ENCODE peak calls at places on chromosomes 16 and 17, in five cellular contexts. One of them, this sample, is unnamed.

GRCh38 chr16:61684566-61684965 is 351.7 kb downstream of the CDH8 start:
- DNase-seq in SK-N-SH: no peak
- DNase-seq in HepG2: no peak
- DNase-seq in GM12878: no peak
- DNase-seq in K562: no peak
- DNase-seq in this sample: no peak

GRCh38 chr16:53692146-53692545 is 11.5 kb downstream of the RPGRIP1L start:
- DNase-seq in SK-N-SH: no peak
- DNase-seq in HepG2: no peak
- DNase-seq in GM12878: no peak
- DNase-seq in K562: no peak
- DNase-seq in this sample: no peak

GRCh38 chr17:57505841-57506240 is 239.3 kb downstream of the CCDC182 start:
- DNase-seq in SK-N-SH: peak; percentile 72
- DNase-seq in HepG2: no peak
- DNase-seq in GM12878: no peak
- DNase-seq in K562: no peak
- DNase-seq in this sample: no peak

GRCh38 chr16:4870138-4870671 is 22.9 kb downstream of the UBN1 start:
- DNase-seq in SK-N-SH: no peak
- DNase-seq in HepG2: no peak
- DNase-seq in GM12878: no peak
- DNase-seq in K562: no peak
- DNase-seq in this sample: no peak

GRCh38 chr17:49388290-49388640 is 26.2 kb upstream of the ZNF652 start:
- DNase-seq in SK-N-SH: no peak
- DNase-seq in HepG2: no peak
- DNase-seq in GM12878: no peak
- DNase-seq in K562: no peak
- DNase-seq in this sample: no peak

GRCh38 chr16:65624246-65624645 is 502.4 kb upstream of the CDH11 start:
- DNase-seq in SK-N-SH: no peak
- DNase-seq in HepG2: no peak
- DNase-seq in GM12878: no peak
- DNase-seq in K562: no peak
- DNase-seq in this sample: no peak

GRCh38 chr17:7034955-7035590 is 742 bp upstream of the SLC16A13 start:
- DNase-seq in SK-N-SH: no peak
- DNase-seq in HepG2: no peak
- DNase-seq in GM12878: no peak
- DNase-seq in K562: no peak
- DNase-seq in this sample: no peak

GRCh38 chr16:52494621-52495020 is 52.3 kb downstream of the TOX3 start:
- DNase-seq in SK-N-SH: no peak
- DNase-seq in HepG2: peak; percentile 64
- DNase-seq in GM12878: no peak
- DNase-seq in K562: no peak
- DNase-seq in this sample: no peak

GRCh38 chr16:13956635-13957196 is 36.8 kb downstream of the ERCC4 start:
- DNase-seq in SK-N-SH: no peak
- DNase-seq in HepG2: no peak
- DNase-seq in GM12878: peak; percentile 60
- DNase-seq in K562: no peak
- DNase-seq in this sample: no peak

GRCh38 chr16:17358846-17359245 is 111.9 kb downstream of the XYLT1 start:
- DNase-seq in SK-N-SH: no peak
- DNase-seq in HepG2: no peak
- DNase-seq in GM12878: no peak
- DNase-seq in K562: no peak
- DNase-seq in this sample: no peak

GRCh38 chr16:26569793-26570192 is 496.9 kb upstream of the C16orf82 start:
- DNase-seq in SK-N-SH: no peak
- DNase-seq in HepG2: peak; percentile 15
- DNase-seq in GM12878: no peak
- DNase-seq in K562: peak; percentile 15
- DNase-seq in this sample: peak; percentile 9

GRCh38 chr16:1553976-1554825 is 20.7 kb downstream of the TMEM204 start:
- DNase-seq in SK-N-SH: no peak
- DNase-seq in HepG2: no peak
- DNase-seq in GM12878: no peak
- DNase-seq in K562: no peak
- DNase-seq in this sample: no peak

GRCh38 chr17:29977836-29978235 is 36.4 kb downstream of the EFCAB5 start:
- DNase-seq in SK-N-SH: no peak
- DNase-seq in HepG2: no peak
- DNase-seq in GM12878: no peak
- DNase-seq in K562: no peak
- DNase-seq in this sample: no peak

GRCh38 chr16:48330133-48330846 is 54.9 kb downstream of the SIAH1 start:
- DNase-seq in SK-N-SH: no peak
- DNase-seq in HepG2: no peak
- DNase-seq in GM12878: no peak
- DNase-seq in K562: no peak
- DNase-seq in this sample: no peak

GRCh38 chr16:87765473-87765775 is 362 bp downstream of the KLHDC4 start:
- DNase-seq in SK-N-SH: peak; percentile 62
- DNase-seq in HepG2: no peak
- DNase-seq in GM12878: no peak
- DNase-seq in K562: peak; percentile 50
- DNase-seq in this sample: peak; percentile 37

GRCh38 chr17:41647940-41648410 is 23.6 kb upstream of the KRT17 start:
- DNase-seq in SK-N-SH: peak; percentile 90
- DNase-seq in HepG2: peak; percentile 69
- DNase-seq in GM12878: no peak
- DNase-seq in K562: peak; percentile 87
- DNase-seq in this sample: peak; percentile 90

GRCh38 chr16:17404903-17405691 is 65.7 kb downstream of the XYLT1 start:
- DNase-seq in SK-N-SH: peak; percentile 21
- DNase-seq in HepG2: no peak
- DNase-seq in GM12878: no peak
- DNase-seq in K562: no peak
- DNase-seq in this sample: no peak

GRCh38 chr16:49795513-49795912 is 60.4 kb downstream of the ZNF423 start:
- DNase-seq in SK-N-SH: no peak
- DNase-seq in HepG2: no peak
- DNase-seq in GM12878: no peak
- DNase-seq in K562: no peak
- DNase-seq in this sample: no peak

GRCh38 chr16:48385272-48385953 is at the start of gene SIAH1:
- DNase-seq in SK-N-SH: peak; percentile 98
- DNase-seq in HepG2: peak; percentile 71
- DNase-seq in GM12878: no peak
- DNase-seq in K562: peak; percentile 94
- DNase-seq in this sample: peak; percentile 92

GRCh38 chr17:80243526-80244433 is 16.9 kb upstream of the RNF213 start:
- DNase-seq in SK-N-SH: no peak
- DNase-seq in HepG2: no peak
- DNase-seq in GM12878: no peak
- DNase-seq in K562: no peak
- DNase-seq in this sample: no peak

GRCh38 chr17:30921544-30922196 is at the start of gene ADAP2:
- DNase-seq in SK-N-SH: peak; percentile 69
- DNase-seq in HepG2: no peak
- DNase-seq in GM12878: no peak
- DNase-seq in K562: peak; percentile 34
- DNase-seq in this sample: peak; percentile 46

GRCh38 chr16:51245306-51245705 is 94.2 kb upstream of the SALL1 start:
- DNase-seq in SK-N-SH: no peak
- DNase-seq in HepG2: no peak
- DNase-seq in GM12878: no peak
- DNase-seq in K562: no peak
- DNase-seq in this sample: no peak

GRCh38 chr16:4454618-4455017 is 19.8 kb downstream of the NMRAL1 start:
- DNase-seq in SK-N-SH: no peak
- DNase-seq in HepG2: no peak
- DNase-seq in GM12878: no peak
- DNase-seq in K562: no peak
- DNase-seq in this sample: no peak

GRCh38 chr16:87263418-87264052 is 53.7 kb downstream of the C16orf95 start:
- DNase-seq in SK-N-SH: no peak
- DNase-seq in HepG2: no peak
- DNase-seq in GM12878: no peak
- DNase-seq in K562: no peak
- DNase-seq in this sample: no peak

GRCh38 chr17:81538651-81539570 is 10.7 kb downstream of the FSCN2 start:
- DNase-seq in SK-N-SH: no peak
- DNase-seq in HepG2: no peak
- DNase-seq in GM12878: no peak
- DNase-seq in K562: no peak
- DNase-seq in this sample: no peak

GRCh38 chr17:6107791-6108190 is 37.6 kb downstream of the WSCD1 start:
- DNase-seq in SK-N-SH: no peak
- DNase-seq in HepG2: no peak
- DNase-seq in GM12878: no peak
- DNase-seq in K562: no peak
- DNase-seq in this sample: no peak

GRCh38 chr17:8163978-8164814 is 1.4 kb upstream of the VAMP2 start:
- DNase-seq in SK-N-SH: no peak
- DNase-seq in HepG2: no peak
- DNase-seq in GM12878: no peak
- DNase-seq in K562: peak; percentile 85
- DNase-seq in this sample: no peak

GRCh38 chr17:32929588-32929987 is 1.6 kb downstream of the TMEM98 start:
- DNase-seq in SK-N-SH: no peak
- DNase-seq in HepG2: no peak
- DNase-seq in GM12878: no peak
- DNase-seq in K562: no peak
- DNase-seq in this sample: no peak

GRCh38 chr17:59427425-59427921 is 96.0 kb downstream of the YPEL2 start:
- DNase-seq in SK-N-SH: no peak
- DNase-seq in HepG2: no peak
- DNase-seq in GM12878: no peak
- DNase-seq in K562: no peak
- DNase-seq in this sample: no peak

GRCh38 chr17:54876656-54877195 is 23.9 kb upstream of the TOM1L1 start:
- DNase-seq in SK-N-SH: no peak
- DNase-seq in HepG2: no peak
- DNase-seq in GM12878: no peak
- DNase-seq in K562: no peak
- DNase-seq in this sample: no peak
- TF ChIP-seq FOXM1 in SK-N-SH: no peak
- TF ChIP-seq FOXM1 in HepG2: no peak
- TF ChIP-seq FOXM1 in GM12878: no peak
- TF ChIP-seq FOXM1 in K562: no peak
- TF ChIP-seq FOXM1 in this sample: no peak

GRCh38 chr16:20216818-20217217 is 110.5 kb downstream of the GP2 start:
- DNase-seq in SK-N-SH: no peak
- DNase-seq in HepG2: no peak
- DNase-seq in GM12878: peak; percentile 8
- DNase-seq in K562: no peak
- DNase-seq in this sample: no peak

GRCh38 chr16:20225334-20225733 is 102.0 kb downstream of the GP2 start:
- DNase-seq in SK-N-SH: no peak
- DNase-seq in HepG2: no peak
- DNase-seq in GM12878: no peak
- DNase-seq in K562: no peak
- DNase-seq in this sample: no peak

GRCh38 chr16:20218093-20218492 is 109.2 kb downstream of the GP2 start:
- DNase-seq in SK-N-SH: no peak
- DNase-seq in HepG2: no peak
- DNase-seq in GM12878: no peak
- DNase-seq in K562: no peak
- DNase-seq in this sample: no peak

GRCh38 chr16:20221208-20221607 is 106.1 kb downstream of the GP2 start:
- DNase-seq in SK-N-SH: no peak
- DNase-seq in HepG2: no peak
- DNase-seq in GM12878: no peak
- DNase-seq in K562: no peak
- DNase-seq in this sample: no peak
- TF ChIP-seq FOXM1 in SK-N-SH: no peak
- TF ChIP-seq FOXM1 in HepG2: no peak
- TF ChIP-seq FOXM1 in GM12878: no peak
- TF ChIP-seq FOXM1 in K562: no peak
- TF ChIP-seq FOXM1 in this sample: no peak

GRCh38 chr17:2399572-2400473 is 1.0 kb downstream of the MNT start:
- DNase-seq in SK-N-SH: peak; percentile 93
- DNase-seq in HepG2: peak; percentile 91
- DNase-seq in GM12878: peak; percentile 60
- DNase-seq in K562: peak; percentile 86
- DNase-seq in this sample: peak; percentile 85

GRCh38 chr17:2400474-2400866 is 390 bp downstream of the MNT start:
- DNase-seq in SK-N-SH: peak; percentile 51
- DNase-seq in HepG2: peak; percentile 43
- DNase-seq in GM12878: no peak
- DNase-seq in K562: peak; percentile 20
- DNase-seq in this sample: peak; percentile 46

GRCh38 chr17:2401426-2402221 is 764 bp upstream of the MNT start:
- DNase-seq in SK-N-SH: peak; percentile 93
- DNase-seq in HepG2: peak; percentile 96
- DNase-seq in GM12878: peak; percentile 96
- DNase-seq in K562: peak; percentile 90
- DNase-seq in this sample: peak; percentile 89

GRCh38 chr17:2402517-2402916 is 1.7 kb upstream of the MNT start:
- DNase-seq in SK-N-SH: no peak
- DNase-seq in HepG2: no peak
- DNase-seq in GM12878: no peak
- DNase-seq in K562: no peak
- DNase-seq in this sample: no peak

GRCh38 chr17:2400877-2401425 is at the start of gene MNT:
- DNase-seq in SK-N-SH: peak; percentile 94
- DNase-seq in HepG2: peak; percentile 86
- DNase-seq in GM12878: no peak
- DNase-seq in K562: peak; percentile 89
- DNase-seq in this sample: peak; percentile 88
- TF ChIP-seq FOXM1 in SK-N-SH: no peak
- TF ChIP-seq FOXM1 in HepG2: no peak
- TF ChIP-seq FOXM1 in GM12878: no peak
- TF ChIP-seq FOXM1 in K562: peak; percentile 53
- TF ChIP-seq FOXM1 in this sample: peak; percentile 98

DNA sequence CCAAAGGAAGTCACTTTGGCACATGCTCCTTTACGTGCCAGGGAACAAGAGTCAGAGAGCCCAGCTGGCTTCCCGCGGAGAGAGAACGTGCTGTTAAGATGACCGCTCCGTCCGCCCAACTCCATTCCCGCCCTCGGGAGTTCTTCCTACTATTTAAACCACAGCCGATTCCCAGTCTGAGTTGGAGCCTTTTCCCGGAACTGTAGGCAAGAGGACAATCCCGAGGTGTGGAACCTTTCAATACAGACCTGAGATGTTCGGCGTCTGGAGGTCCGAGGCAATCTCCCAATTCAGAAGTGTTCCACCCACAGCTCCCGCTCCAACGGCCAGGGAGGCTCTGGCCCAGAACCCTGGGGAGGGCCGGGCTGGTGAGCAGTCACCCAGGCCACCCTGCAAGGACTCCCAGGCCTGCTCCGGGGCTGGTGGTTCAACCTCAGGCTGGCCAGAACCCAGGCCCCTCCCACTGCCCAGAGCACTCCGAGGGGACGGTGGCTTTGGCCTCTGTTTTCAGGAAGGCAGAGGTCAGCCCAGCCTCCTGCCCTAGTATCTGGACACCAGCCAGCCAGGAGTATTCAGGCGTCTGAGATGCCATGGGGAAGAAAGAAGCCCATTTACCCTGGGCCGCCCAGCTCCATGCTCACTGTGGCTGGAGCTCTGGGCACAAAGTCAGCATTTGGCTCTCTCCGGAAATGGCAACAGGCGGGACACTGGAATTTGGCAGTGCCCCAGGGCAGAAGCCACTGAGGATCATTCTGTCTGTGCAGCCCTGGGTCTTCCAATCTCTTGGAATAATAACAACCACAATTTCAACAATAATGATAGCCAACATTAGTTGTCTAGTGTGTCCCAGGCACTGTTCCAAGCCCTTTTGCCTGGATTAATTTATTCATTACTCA is 21.4 kb downstream of the EMP2 start:
- DNase-seq in SK-N-SH: no peak
- DNase-seq in HepG2: no peak
- DNase-seq in GM12878: no peak
- DNase-seq in K562: no peak
- DNase-seq in this sample: no peak
- TF ChIP-seq FOXM1 in SK-N-SH: no peak
- TF ChIP-seq FOXM1 in HepG2: no peak
- TF ChIP-seq FOXM1 in GM12878: no peak
- TF ChIP-seq FOXM1 in K562: no peak
- TF ChIP-seq FOXM1 in this sample: no peak